ENCODE peak calls at places on chromosome 13, in nine cellular contexts. B, O, Y, J, H, P, X, F and L are unnamed samples. For H3K4me1 and H3K36me3, the result is how much of the 10 kb centered on the place peaks cover.

GRCh38 chr13:39052944-39053343 is 14.7 kb downstream of the NHLRC3 start:
- DNase-seq in O (no peak), F (no peak), H (no peak), J (no peak), Y (no peak), B (no peak), X (no peak), P (no peak), L (no peak)

GRCh38 chr13:102626928-102627327 is 30.1 kb downstream of the TPP2 start:
- DNase-seq in X (no peak), J (no peak), B (no peak), F (no peak), P (no peak), H (no peak), O (no peak), Y (no peak), L (no peak)

GRCh38 chr13:50365683-50366391 is 350.6 kb downstream of the KCNRG start:
- DNase-seq in Y (no peak), X (peak), H (no peak), B (no peak), F (no peak), J (no peak), P (no peak), O (peak), L (no peak)

GRCh38 chr13:29702912-29703351 is 107.4 kb upstream of the SLC7A1 start:
- DNase-seq in B (no peak), H (no peak), Y (no peak), F (no peak), O (no peak), X (peak), J (no peak), P (no peak), L (peak)

GRCh38 chr13:45995245-45995644 is 57.3 kb downstream of the ZC3H13 start:
- DNase-seq in J (no peak), B (no peak), O (no peak), P (no peak), Y (no peak), H (no peak), X (no peak), F (no peak), L (no peak)

GRCh38 chr13:90070837-90071525 is 1276.5 kb upstream of the MIR17HG start:
- DNase-seq in F (no peak), J (no peak), Y (no peak), X (no peak), H (no peak), O (no peak), B (no peak), P (no peak), L (no peak)

GRCh38 chr13:35648109-35648508 is 171.6 kb upstream of the MAB21L1 start:
- DNase-seq in J (no peak), Y (no peak), X (no peak), F (no peak), H (no peak), O (no peak), P (no peak), B (no peak), L (no peak)

GRCh38 chr13:27183561-27184147 is 12.0 kb upstream of the USP12 start:
- DNase-seq in H (no peak), F (no peak), J (no peak), B (no peak), X (peak), Y (no peak), O (no peak), P (no peak), L (no peak)

GRCh38 chr13:60931858-60932546 is 483.6 kb downstream of the PCDH20 start:
- DNase-seq in H (no peak), J (no peak), O (no peak), B (no peak), P (no peak), F (no peak), X (no peak), Y (no peak), L (no peak)

GRCh38 chr13:97185291-97185690 is 36.8 kb upstream of the MBNL2 start:
- DNase-seq in J (no peak), P (no peak), X (no peak), B (no peak), F (no peak), Y (no peak), H (no peak), O (no peak), L (no peak)

GRCh38 chr13:38883783-38884182 is 106.8 kb downstream of the STOML3 start:
- DNase-seq in B (no peak), O (no peak), F (peak), Y (no peak), X (no peak), H (no peak), P (no peak), J (no peak), L (no peak)

GRCh38 chr13:86584301-86584700 is 785.1 kb upstream of the SLITRK6 start:
- DNase-seq in P (no peak), X (no peak), Y (no peak), B (no peak), F (no peak), O (no peak), J (no peak), H (no peak), L (no peak)

GRCh38 chr13:45206340-45206739 is 5.5 kb upstream of the KCTD4 start:
- DNase-seq in F (no peak), X (no peak), J (no peak), B (no peak), H (no peak), Y (no peak), O (no peak), P (no peak), L (no peak)

GRCh38 chr13:43804461-43805070 is 17.8 kb upstream of the ENOX1 start:
- DNase-seq in J (peak), P (no peak), Y (no peak), F (no peak), B (no peak), O (no peak), H (no peak), X (peak), L (no peak)

GRCh38 chr13:98105929-98106336 is 37.0 kb upstream of the FARP1 start:
- DNase-seq in B (no peak), X (no peak), Y (peak), H (no peak), P (no peak), O (no peak), J (no peak), F (no peak), L (peak)

GRCh38 chr13:88000239-88000638 is 329.1 kb downstream of the SLITRK5 start:
- DNase-seq in X (no peak), H (no peak), P (no peak), B (no peak), J (no peak), Y (no peak), F (no peak), O (no peak), L (no peak)

GRCh38 chr13:42110410-42111155 is 62.1 kb downstream of the DGKH start:
- DNase-seq in Y (no peak), X (peak), O (no peak), H (no peak), F (no peak), B (no peak), J (peak), P (peak), L (no peak)

GRCh38 chr13:50214514-50214913 is 199.3 kb downstream of the KCNRG start:
- DNase-seq in X (no peak), B (no peak), H (no peak), P (no peak), O (no peak), J (no peak), Y (no peak), F (no peak), L (no peak)

GRCh38 chr13:39618546-39618945 is 15.6 kb upstream of the LHFPL6 start:
- DNase-seq in F (no peak), P (no peak), X (no peak), Y (no peak), B (no peak), O (no peak), H (no peak), J (no peak), L (no peak)

GRCh38 chr13:65597839-65598818 is 1632.0 kb downstream of the PCDH9 start:
- DNase-seq in H (no peak), X (no peak), P (no peak), F (no peak), Y (no peak), J (no peak), B (no peak), O (no peak), L (no peak)

GRCh38 chr13:86051134-86052103 is 252.2 kb upstream of the SLITRK6 start:
- DNase-seq in O (no peak), B (no peak), F (no peak), H (no peak), Y (no peak), P (no peak), X (no peak), J (no peak), L (no peak)

GRCh38 chr13:42981317-42981716 is 10.7 kb downstream of the EPSTI1 start:
- DNase-seq in B (no peak), J (no peak), Y (no peak), H (no peak), O (no peak), X (no peak), F (no peak), P (no peak), L (no peak)

GRCh38 chr13:50511877-50512332 is 331.6 kb downstream of the DLEU7 start:
- DNase-seq in B (no peak), J (no peak), X (no peak), F (no peak), P (no peak), H (no peak), O (no peak), Y (no peak), L (no peak)

GRCh38 chr13:29566864-29567263 is 28.6 kb downstream of the SLC7A1 start:
- DNase-seq in O (no peak), J (no peak), Y (no peak), X (no peak), B (no peak), F (no peak), H (no peak), P (no peak), L (no peak)

GRCh38 chr13:58376349-58376748 is 744.8 kb downstream of the PCDH17 start:
- DNase-seq in Y (no peak), P (no peak), J (no peak), F (no peak), O (no peak), X (no peak), H (no peak), B (no peak), L (no peak)

GRCh38 chr13:20191311-20191901 is 1.3 kb downstream of the GJB2 start:
- DNase-seq in J (no peak), Y (no peak), P (no peak), O (no peak), X (no peak), F (no peak), B (peak), H (peak), L (no peak)

GRCh38 chr13:95552539-95553270 is at the start of gene CLDN10:
- DNase-seq in Y (no peak), H (peak), X (peak), O (no peak), F (no peak), P (peak), B (no peak), J (peak), L (no peak)

GRCh38 chr13:57716295-57716694 is 84.8 kb downstream of the PCDH17 start:
- DNase-seq in J (no peak), O (no peak), B (no peak), H (no peak), X (no peak), F (no peak), Y (no peak), P (no peak), L (no peak)

GRCh38 chr13:98507060-98507797 is 69.7 kb downstream of the STK24 start:
- DNase-seq in O (peak), X (peak), H (peak), Y (peak), B (peak), P (peak), F (peak), J (no peak), L (peak)

GRCh38 chr13:106153041-106153440 is 382.4 kb downstream of the EFNB2 start:
- DNase-seq in X (no peak), Y (no peak), J (no peak), H (no peak), P (no peak), O (no peak), F (no peak), B (no peak), L (no peak)

GRCh38 chr13:106153876-106154275 is 381.6 kb downstream of the EFNB2 start:
- DNase-seq in H (no peak), B (no peak), X (no peak), O (no peak), Y (no peak), F (no peak), P (no peak), J (no peak), L (no peak)

GRCh38 chr13:106152047-106152446 is 383.4 kb downstream of the EFNB2 start:
- DNase-seq in Y (no peak), J (no peak), H (no peak), X (no peak), P (no peak), F (no peak), B (no peak), O (no peak), L (no peak)

GRCh38 chr13:106155411-106155810 is 380.1 kb downstream of the EFNB2 start:
- DNase-seq in H (no peak), O (no peak), X (no peak), P (no peak), J (no peak), F (no peak), Y (no peak), B (no peak), L (no peak)

DNA sequence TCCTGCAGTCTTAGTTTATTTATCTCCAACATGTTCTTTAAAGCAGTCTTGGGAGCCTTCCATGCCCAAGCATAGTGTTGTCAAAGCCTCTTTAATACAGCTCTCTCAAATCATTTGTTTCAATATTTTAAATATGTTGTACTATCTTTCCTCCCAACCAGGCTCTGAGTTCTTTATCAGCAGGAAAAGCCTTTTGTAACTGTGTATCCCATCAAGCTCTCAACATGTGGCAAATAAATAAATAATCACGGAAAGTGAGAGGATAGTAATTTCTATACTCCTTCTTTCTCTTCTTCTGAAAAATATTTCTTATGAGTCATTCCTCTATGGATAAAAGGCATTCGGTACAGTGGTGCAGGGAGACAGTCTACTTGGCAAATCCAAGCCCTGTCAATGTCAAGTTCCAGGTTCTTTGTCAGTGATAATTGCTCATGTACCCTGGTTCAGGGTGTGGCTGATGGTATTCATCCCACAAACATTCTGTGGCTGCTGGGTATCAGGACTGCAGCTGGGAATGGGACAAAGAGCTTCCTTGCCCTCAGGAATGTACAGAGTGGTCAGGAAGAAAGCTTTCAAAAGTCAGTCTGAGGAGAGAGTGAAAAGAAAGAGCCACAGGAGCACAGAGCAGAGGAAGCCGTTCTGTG is 384.3 kb downstream of the EFNB2 start:
- DNase-seq in X (no peak), B (no peak), P (no peak), J (peak), F (no peak), O (no peak), Y (peak), H (no peak), L (no peak)
- H3K4me1 ChIP-seq in X (under half), B (under half), P (under half), J (under half), F (under half), O (under half), Y (under half), H (under half), L (under half)

GRCh38 chr13:110232146-110232545 is 74.8 kb downstream of the COL4A1 start:
- DNase-seq in F (no peak), J (no peak), B (no peak), P (no peak), O (no peak), H (no peak), X (no peak), Y (no peak), L (no peak)

GRCh38 chr13:110233682-110234280 is 73.2 kb downstream of the COL4A1 start:
- DNase-seq in X (no peak), P (no peak), Y (no peak), J (no peak), B (no peak), O (no peak), F (no peak), H (no peak), L (no peak)

GRCh38 chr13:110234532-110234931 is 72.4 kb downstream of the COL4A1 start:
- DNase-seq in B (no peak), Y (no peak), H (no peak), P (no peak), O (no peak), F (no peak), J (no peak), X (no peak), L (no peak)

GRCh38 chr13:110232756-110233155 is 74.2 kb downstream of the COL4A1 start:
- DNase-seq in J (no peak), P (no peak), B (no peak), H (no peak), O (no peak), X (no peak), F (no peak), Y (no peak), L (no peak)

GRCh38 chr13:110233181-110233641 is 73.7 kb downstream of the COL4A1 start:
- DNase-seq in P (peak), O (no peak), X (peak), F (no peak), B (no peak), Y (no peak), H (no peak), J (no peak), L (peak)
- H3K4me3 ChIP-seq in P (no peak), O (peak), X (no peak), F (peak), B (peak), Y (peak), H (no peak), J (no peak), L (peak)

GRCh38 chr13:25324100-25324499 is 22.7 kb downstream of the NUP58 start:
- DNase-seq in Y (no peak), J (no peak), P (no peak), O (no peak), F (no peak), H (no peak), X (no peak), B (no peak), L (no peak)
- H3K36me3 ChIP-seq in Y (under half), J (half or more), P (under half), O (half or more), F (half or more), H (under half), X (under half), B (half or more), L (half or more)

GRCh38 chr13:48235100-48235813 is 2.3 kb downstream of the ITM2B start:
- DNase-seq in O (peak), P (peak), F (peak), Y (peak), X (peak), H (no peak), B (no peak), J (no peak), L (no peak)
- H3K4me1 ChIP-seq in O (half or more), P (under half), F (half or more), Y (under half), X (half or more), H (under half), B (under half), J (under half), L (half or more)

GRCh38 chr13:80339841-80340642 is 884 bp downstream of the SPRY2 start:
- DNase-seq in F (peak), Y (peak), X (peak), J (peak), H (peak), O (peak), B (peak), P (peak), L (peak)
- H3K4me3 ChIP-seq in F (peak), Y (peak), X (peak), J (peak), H (peak), O (peak), B (peak), P (peak), L (peak)

GRCh38 chr13:113630296-113630695 is 27.7 kb downstream of the ATP4B start:
- DNase-seq in F (no peak), J (no peak), Y (no peak), X (no peak), B (no peak), P (no peak), O (peak), H (peak), L (peak)
- H3K36me3 ChIP-seq in F (half or more), J (half or more), Y (under half), X (under half), B (under half), P (under half), O (under half), H (under half), L (half or more)

GRCh38 chr13:33107403-33107760 is 91.2 kb downstream of the KL start:
- DNase-seq in P (no peak), Y (no peak), H (no peak), X (no peak), B (no peak), O (no peak), J (no peak), F (no peak), L (no peak)

GRCh38 chr13:33109801-33110200 is 93.6 kb downstream of the KL start:
- DNase-seq in O (no peak), X (no peak), Y (no peak), P (no peak), B (no peak), F (no peak), H (no peak), J (no peak), L (no peak)

GRCh38 chr13:33109319-33109718 is 93.1 kb downstream of the KL start:
- DNase-seq in J (no peak), X (no peak), Y (no peak), B (no peak), P (no peak), O (no peak), H (no peak), F (no peak), L (no peak)

GRCh38 chr13:33110386-33110712 is 94.1 kb downstream of the KL start:
- DNase-seq in B (no peak), F (no peak), X (no peak), J (no peak), O (no peak), Y (no peak), H (no peak), P (no peak), L (no peak)

DNA sequence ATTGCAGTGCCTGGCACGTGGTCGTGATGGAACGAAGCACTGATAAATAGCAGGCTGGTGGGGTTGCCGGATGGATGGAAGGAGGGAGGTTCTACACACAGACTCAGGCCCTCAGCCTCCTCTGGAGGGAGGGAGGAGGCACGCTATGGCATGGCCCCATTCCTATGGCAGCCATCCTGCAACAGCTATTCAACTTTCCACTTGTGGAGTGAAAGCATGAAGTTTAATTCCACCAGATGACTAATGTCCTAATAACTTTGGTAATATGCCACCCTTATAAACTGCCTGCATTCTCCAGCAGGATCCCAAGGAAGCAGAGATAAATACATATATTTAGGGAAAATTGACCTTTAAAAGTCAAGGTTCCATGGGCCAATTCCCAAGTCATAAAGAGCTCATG is 92.4 kb downstream of the KL start:
- DNase-seq in P (no peak), H (no peak), B (no peak), X (no peak), O (no peak), Y (no peak), F (no peak), J (no peak), L (no peak)
- H3K4me1 ChIP-seq in P (under half), H (under half), B (under half), X (under half), O (half or more), Y (under half), F (half or more), J (under half), L (half or more)

GRCh38 chr13:41018583-41018909 is 570 bp downstream of the ELF1 start:
- DNase-seq in O (no peak), J (no peak), P (no peak), B (no peak), H (no peak), F (no peak), Y (no peak), X (no peak), L (no peak)
- H3K4me3 ChIP-seq in O (peak), J (no peak), P (no peak), B (peak), H (peak), F (peak), Y (peak), X (peak), L (peak)

DNA sequence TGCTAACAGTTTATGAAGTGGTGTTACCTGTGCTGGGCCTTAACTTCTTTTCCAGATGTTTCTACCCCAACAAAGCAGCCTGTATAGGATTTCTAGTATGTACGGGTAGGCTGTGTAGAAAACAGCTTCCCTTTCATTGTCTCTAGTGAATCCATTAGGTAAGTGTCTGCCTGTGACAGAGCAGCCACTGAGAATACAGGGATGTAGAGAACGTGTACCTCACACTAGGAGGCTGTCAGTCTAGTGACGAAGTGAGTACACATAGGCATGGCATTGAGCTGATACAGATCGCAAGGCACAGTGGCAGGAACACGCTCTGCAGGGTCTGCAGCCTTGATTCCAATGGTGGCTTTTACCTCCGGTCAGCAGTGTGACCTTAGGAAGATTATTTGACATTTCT is 117.7 kb downstream of the SHISA2 start:
- DNase-seq in F (no peak), Y (no peak), H (no peak), J (no peak), B (no peak), X (no peak), O (no peak), P (no peak), L (no peak)
- H3K36me3 ChIP-seq in F (under half), Y (under half), H (under half), J (under half), B (under half), X (under half), O (under half), P (under half), L (under half)

GRCh38 chr13:113209880-113210421 is 538 bp downstream of the CUL4A start:
- DNase-seq in H (peak), X (peak), B (peak), P (peak), O (peak), J (peak), Y (peak), F (peak), L (peak)
- H3K4me1 ChIP-seq in H (under half), X (half or more), B (under half), P (under half), O (half or more), J (under half), Y (under half), F (half or more), L (half or more)